ENCODE peak calls at places on chromosomes 11 and 22, in eight cellular contexts. D is NAMALWA; O is Right ventricle myocardium superior; X is mucosa of descending colon; C is activated CD4-positive, alpha-beta T cell treated with anti-CD3 and anti-CD28 coated beads, Interleukin-2, amount 10 ng/mL, durations not matched to agents 7 days and 5 days; V is effector memory CD4-positive, alpha-beta T cell; Y is fibroblast of pulmonary artery; P is iPS-NIHi11. F is an unnamed sample.

GRCh38 chr11:64560941-64561340 is 30.1 kb upstream of the SLC22A12 start:
- DNase-seq in D (no peak), O (no peak), X (no peak), C (no peak), V (no peak), Y (no peak), P (no peak), F (no peak)

GRCh38 chr11:93528757-93529639 is 14.2 kb downstream of the SMCO4 start:
- DNase-seq in D (no peak), O (peak), X (no peak), C (no peak), V (no peak), Y (no peak), P (no peak), F (peak)

GRCh38 chr22:47356433-47357011 is 594.1 kb downstream of the TBC1D22A start:
- DNase-seq in D (no peak), O (no peak), X (no peak), C (no peak), V (no peak), Y (no peak), P (no peak), F (no peak)

GRCh38 chr11:75428301-75428724 is 4.7 kb downstream of the KLHL35 start:
- DNase-seq in D (no peak), O (peak), X (peak), C (peak), V (peak), Y (peak), P (peak), F (no peak)

GRCh38 chr11:117861151-117862018 is 15.1 kb downstream of the FXYD6 start:
- DNase-seq in D (no peak), O (peak), X (no peak), C (no peak), V (no peak), Y (no peak), P (peak), F (peak)

GRCh38 chr11:77201991-77202841 is 74.2 kb downstream of the MYO7A start:
- DNase-seq in D (no peak), O (no peak), X (peak), C (no peak), V (no peak), Y (no peak), P (no peak), F (no peak)

GRCh38 chr22:23700706-23701105 is 9.9 kb downstream of the RGL4 start:
- DNase-seq in D (no peak), O (no peak), X (no peak), C (no peak), V (no peak), Y (peak), P (no peak), F (no peak)

GRCh38 chr11:73262851-73263495 is 9.2 kb upstream of the P2RY6 start:
- DNase-seq in D (no peak), O (no peak), X (no peak), C (no peak), V (no peak), Y (peak), P (no peak), F (no peak)

GRCh38 chr11:85886089-85887056 is 31.2 kb downstream of the CCDC83 start:
- DNase-seq in D (no peak), O (no peak), X (no peak), C (no peak), V (no peak), Y (peak), P (no peak), F (no peak)

GRCh38 chr11:7896026-7896785 is 34.9 kb downstream of the OR10A6 start:
- DNase-seq in D (no peak), O (no peak), X (no peak), C (no peak), V (no peak), Y (no peak), P (no peak), F (no peak)

GRCh38 chr11:65014146-65014960 is at the start of gene ARL2:
- DNase-seq in D (no peak), O (no peak), X (no peak), C (no peak), V (no peak), Y (peak), P (peak), F (no peak)

GRCh38 chr11:62976109-62976508 is 8.7 kb downstream of the SLC22A6 start:
- DNase-seq in D (peak), O (no peak), X (no peak), C (no peak), V (no peak), Y (no peak), P (no peak), F (no peak)

GRCh38 chr22:40128989-40129388 is 48.7 kb upstream of the TNRC6B start:
- DNase-seq in D (peak), O (no peak), X (no peak), C (peak), V (no peak), Y (no peak), P (no peak), F (no peak)

GRCh38 chr11:111097191-111097590 is 148.3 kb upstream of the POU2AF2 start:
- DNase-seq in D (peak), O (peak), X (no peak), C (no peak), V (no peak), Y (peak), P (peak), F (no peak)

GRCh38 chr11:30749268-30749667 is 163.1 kb upstream of the MPPED2 start:
- DNase-seq in D (no peak), O (no peak), X (no peak), C (no peak), V (no peak), Y (no peak), P (peak), F (no peak)

GRCh38 chr11:94329501-94329900 is 25.1 kb downstream of the IZUMO1R start:
- DNase-seq in D (no peak), O (no peak), X (no peak), C (no peak), V (no peak), Y (no peak), P (no peak), F (no peak)

GRCh38 chr11:76209671-76209955 is 3.3 kb upstream of the WNT11 start:
- DNase-seq in D (peak), O (peak), X (peak), C (no peak), V (no peak), Y (no peak), P (no peak), F (no peak)

GRCh38 chr11:116168459-116168787 is 604.4 kb downstream of the BUD13 start:
- DNase-seq in D (no peak), O (no peak), X (no peak), C (no peak), V (no peak), Y (no peak), P (no peak), F (no peak)

GRCh38 chr22:38032681-38033521 is 24.3 kb upstream of the PICK1 start:
- DNase-seq in D (no peak), O (no peak), X (no peak), C (no peak), V (no peak), Y (peak), P (no peak), F (no peak)

GRCh38 chr11:43576834-43577521 is 103.6 kb upstream of the HSD17B12 start:
- DNase-seq in D (peak), O (peak), X (no peak), C (peak), V (no peak), Y (peak), P (peak), F (peak)

GRCh38 chr11:831132-831864 is 1.5 kb upstream of the CD151 start:
- DNase-seq in D (no peak), O (no peak), X (peak), C (no peak), V (no peak), Y (no peak), P (no peak), F (no peak)

GRCh38 chr11:67178878-67179277 is 59.8 kb downstream of the KDM2A start:
- DNase-seq in D (no peak), O (no peak), X (no peak), C (no peak), V (no peak), Y (peak), P (no peak), F (no peak)

GRCh38 chr11:129770993-129771392 is 44.7 kb upstream of the TMEM45B start:
- DNase-seq in D (no peak), O (no peak), X (no peak), C (no peak), V (no peak), Y (no peak), P (no peak), F (no peak)

GRCh38 chr11:75265851-75266531 is 25.4 kb downstream of the TPBGL start:
- DNase-seq in D (no peak), O (peak), X (no peak), C (no peak), V (no peak), Y (peak), P (no peak), F (no peak)

GRCh38 chr11:7597620-7598019 is 75.7 kb downstream of the CYB5R2 start:
- DNase-seq in D (no peak), O (no peak), X (peak), C (no peak), V (no peak), Y (no peak), P (no peak), F (no peak)

GRCh38 chr11:75768909-75769771 is 562 bp downstream of the DGAT2 start:
- DNase-seq in D (no peak), O (no peak), X (no peak), C (no peak), V (no peak), Y (no peak), P (peak), F (no peak)

GRCh38 chr22:39941661-39942060 is 18.5 kb upstream of the TMA7B start:
- DNase-seq in D (no peak), O (no peak), X (no peak), C (no peak), V (no peak), Y (no peak), P (no peak), F (peak)

GRCh38 chr11:8122173-8122572 is 41.2 kb downstream of the TUB start:
- DNase-seq in D (no peak), O (no peak), X (no peak), C (no peak), V (no peak), Y (no peak), P (no peak), F (no peak)

GRCh38 chr22:44247923-44248892 is 64.5 kb downstream of the SHISAL1 start:
- DNase-seq in D (no peak), O (no peak), X (no peak), C (no peak), V (no peak), Y (no peak), P (no peak), F (no peak)

GRCh38 chr11:68051191-68052136 is 12.6 kb downstream of the TCIRG1 start:
- DNase-seq in D (no peak), O (no peak), X (no peak), C (no peak), V (no peak), Y (no peak), P (peak), F (no peak)

GRCh38 chr11:11624206-11624605 is 2.4 kb upstream of the GALNT18 start:
- DNase-seq in D (no peak), O (no peak), X (no peak), C (no peak), V (no peak), Y (no peak), P (no peak), F (no peak)

GRCh38 chr11:102802341-102802740 is 4.4 kb upstream of the MMP1 start:
- DNase-seq in D (no peak), O (no peak), X (no peak), C (no peak), V (no peak), Y (peak), P (no peak), F (no peak)

GRCh38 chr11:33377100-33377851 is 120.1 kb downstream of the HIPK3 start:
- DNase-seq in D (no peak), O (no peak), X (no peak), C (no peak), V (no peak), Y (peak), P (no peak), F (no peak)

GRCh38 chr11:75536786-75537629 is 11.3 kb upstream of the GDPD5 start:
- DNase-seq in D (peak), O (no peak), X (no peak), C (peak), V (no peak), Y (no peak), P (no peak), F (no peak)

GRCh38 chr22:39545310-39546063 is 12.9 kb upstream of the RPS19BP1 start:
- DNase-seq in D (no peak), O (no peak), X (no peak), C (peak), V (no peak), Y (peak), P (peak), F (no peak)

GRCh38 chr11:114738954-114739353 is 60.6 kb downstream of the NXPE2 start:
- DNase-seq in D (peak), O (peak), X (no peak), C (peak), V (no peak), Y (peak), P (peak), F (peak)

F was measured in NCI-H1930.